ENCODE peak calls at places on chromosomes 4 and X, in ten cellular contexts. A is lower leg skin, W is ascending aorta, D is cardiac fibroblast, S is RPMI7951, B is ovary, N is dorsolateral prefrontal cortex, Z is foreskin fibroblast, H is NCI-H1092, M is AG08395. P is an unnamed sample.

GRCh38 chr4:74623041-74623440 is 171.3 kb downstream of the BTC start:
- DNase-seq in A (no peak), W (no peak), D (peak), S (peak), B (no peak), N (no peak), Z (no peak), H (no peak), M (peak), P (no peak)

GRCh38 chrX:78643106-78643505 is 16.0 kb downstream of the RTL3 start:
- DNase-seq in A (no peak), W (no peak), D (peak), S (peak), B (no peak), N (no peak), Z (peak), H (no peak), M (no peak), P (no peak)

GRCh38 chr4:41177016-41177415 is 37.3 kb downstream of the APBB2 start:
- DNase-seq in A (no peak), W (no peak), D (peak), S (peak), B (no peak), N (no peak), Z (peak), H (no peak), M (peak), P (no peak)

GRCh38 chrX:134374910-134375309 is 85.1 kb upstream of the HPRT1 start:
- DNase-seq in A (no peak), W (no peak), D (no peak), S (no peak), B (no peak), N (no peak), Z (no peak), H (no peak), M (no peak), P (no peak)

GRCh38 chrX:34656842-34657780 is at the start of gene TMEM47:
- DNase-seq in A (peak), W (peak), D (peak), S (peak), B (peak), N (peak), Z (peak), H (peak), M (peak), P (peak)

GRCh38 chr4:24742335-24742734 is 53.0 kb upstream of the SOD3 start:
- DNase-seq in A (no peak), W (no peak), D (no peak), S (no peak), B (no peak), N (no peak), Z (no peak), H (no peak), M (no peak), P (no peak)

GRCh38 chr4:169902658-169903345 is 123.4 kb downstream of the MFAP3L start:
- DNase-seq in A (no peak), W (no peak), D (no peak), S (no peak), B (no peak), N (no peak), Z (no peak), H (no peak), M (no peak), P (no peak)

GRCh38 chr4:188993871-188994270 is 854.6 kb downstream of the TRIML1 start:
- DNase-seq in A (no peak), W (no peak), D (no peak), S (no peak), B (no peak), N (no peak), Z (no peak), H (no peak), M (no peak), P (no peak)

GRCh38 chrX:9703406-9703805 is 62.2 kb downstream of the GPR143 start:
- DNase-seq in A (no peak), W (no peak), D (no peak), S (no peak), B (no peak), N (no peak), Z (no peak), H (no peak), M (no peak), P (no peak)

GRCh38 chrX:39891781-39892180 is 206.0 kb downstream of the BCOR start:
- DNase-seq in A (no peak), W (no peak), D (no peak), S (no peak), B (no peak), N (no peak), Z (no peak), H (no peak), M (no peak), P (no peak)

GRCh38 chrX:19535481-19535880 is 20.2 kb upstream of the MAP3K15 start:
- DNase-seq in A (no peak), W (no peak), D (peak), S (no peak), B (no peak), N (no peak), Z (no peak), H (no peak), M (peak), P (no peak)

GRCh38 chr4:15753786-15754185 is 24.3 kb upstream of the CD38 start:
- DNase-seq in A (no peak), W (no peak), D (peak), S (peak), B (no peak), N (no peak), Z (no peak), H (no peak), M (no peak), P (no peak)

GRCh38 chr4:109410226-109410625 is 23.4 kb upstream of the SEC24B start:
- DNase-seq in A (no peak), W (no peak), D (no peak), S (no peak), B (no peak), N (no peak), Z (no peak), H (no peak), M (no peak), P (no peak)

GRCh38 chrX:80766916-80767315 is 42.8 kb downstream of the BRWD3 start:
- DNase-seq in A (no peak), W (no peak), D (no peak), S (no peak), B (no peak), N (no peak), Z (no peak), H (no peak), M (no peak), P (no peak)

GRCh38 chr4:150302553-150302952 is 224.3 kb downstream of the DCLK2 start:
- DNase-seq in A (peak), W (no peak), D (peak), S (peak), B (no peak), N (no peak), Z (peak), H (no peak), M (peak), P (no peak)